ENCODE peak calls at places on chromosomes 4 and X, in eight cellular contexts. E is adrenal gland, X is esophagus squamous epithelium, V is IMR-90, P is A549, F is testis, U is esophagus muscularis mucosa, I is tibial nerve. S is an unnamed sample.
A peak's percentile ranks its signal among the peaks of the same experiment; 100 is the strongest.

GRCh38 chr4:100063355-100063754 is 113.3 kb upstream of the H2AZ1 start:
- DNase-seq in I (no peak), V (peak; percentile 24), X (no peak), F (no peak), P (peak; percentile 18), U (no peak), E (no peak), S (no peak)

GRCh38 chr4:141702472-141703182 is 66.2 kb downstream of the IL15 start:
- DNase-seq in E (peak; percentile 21), F (no peak), U (no peak), V (peak; percentile 49), P (no peak), I (no peak), X (no peak), S (peak; percentile 8)

GRCh38 chr4:173766231-173766630 is 236.2 kb upstream of the HAND2 start:
- DNase-seq in V (peak; percentile 19), F (no peak), U (no peak), I (no peak), X (no peak), P (no peak), E (no peak), S (no peak)

GRCh38 chrX:41238543-41238942 is 95.4 kb upstream of the DDX3X start:
- DNase-seq in V (peak; percentile 76), P (peak; percentile 14), I (no peak), E (no peak), F (no peak), X (no peak), U (no peak), S (peak; percentile 74)

GRCh38 chr4:122689972-122690371 is 42.5 kb upstream of the BBS12 start:
- DNase-seq in I (no peak), E (no peak), V (no peak), F (no peak), X (no peak), P (no peak), U (no peak), S (no peak)

GRCh38 chr4:7721984-7722551 is 217.6 kb downstream of the AFAP1 start:
- DNase-seq in F (no peak), X (no peak), V (no peak), E (peak; percentile 26), U (no peak), I (no peak), P (peak; percentile 40), S (no peak)

GRCh38 chrX:55187281-55187680 is 32.9 kb upstream of the PAGE5 start:
- DNase-seq in X (no peak), V (no peak), E (peak; percentile 68), F (no peak), I (no peak), U (no peak), P (no peak), S (no peak)

GRCh38 chr4:179124957-179125356 is 1682.7 kb upstream of the AGA start:
- DNase-seq in P (no peak), U (no peak), V (no peak), I (no peak), F (no peak), E (no peak), X (no peak), S (no peak)

GRCh38 chrX:38878674-38879375 is 77.6 kb downstream of the MID1IP1 start:
- DNase-seq in F (no peak), E (no peak), U (no peak), X (no peak), P (no peak), I (no peak), V (no peak), S (peak; percentile 17)

GRCh38 chr4:151658959-151659593 is 101.7 kb downstream of the GATB start:
- DNase-seq in V (peak; percentile 67), U (peak; percentile 87), F (no peak), P (no peak), X (no peak), E (no peak), I (no peak), S (no peak)

GRCh38 chrX:101291204-101291603 is at the start of gene TAF7L:
- DNase-seq in E (peak; percentile 0), I (no peak), P (no peak), F (peak; percentile 63), U (no peak), V (no peak), X (no peak), S (no peak)

GRCh38 chr4:142959156-142959555 is 113.1 kb upstream of the INPP4B start:
- DNase-seq in U (no peak), I (no peak), E (no peak), V (no peak), X (no peak), F (no peak), P (no peak), S (no peak)

GRCh38 chr4:5412296-5412695 is 296.1 kb downstream of the EVC2 start:
- DNase-seq in P (no peak), F (no peak), E (no peak), V (no peak), U (no peak), X (no peak), I (no peak), S (no peak)

GRCh38 chr4:99664703-99665102 is 7.1 kb upstream of the C4orf54 start:
- DNase-seq in X (no peak), U (no peak), F (no peak), I (no peak), E (no peak), P (no peak), V (no peak), S (no peak)

GRCh38 chrX:116267511-116268040 is 97.0 kb downstream of the AGTR2 start:
- DNase-seq in F (no peak), X (no peak), P (no peak), V (no peak), I (no peak), U (no peak), E (no peak), S (no peak)

GRCh38 chr4:21327976-21328700 is 620.4 kb downstream of the KCNIP4 start:
- DNase-seq in E (no peak), F (no peak), X (no peak), I (no peak), P (no peak), U (no peak), V (no peak), S (no peak)

GRCh38 chr4:63901311-63901710 is 507.9 kb downstream of the TECRL start:
- DNase-seq in P (no peak), X (no peak), I (no peak), U (no peak), E (no peak), F (no peak), V (no peak), S (no peak)

GRCh38 chr4:1290165-1290977 is 680 bp downstream of the MAEA start:
- DNase-seq in E (peak; percentile 69), P (peak; percentile 10), F (peak; percentile 38), V (peak; percentile 4), X (no peak), U (no peak), I (no peak), S (peak; percentile 51)

GRCh38 chrX:107775000-107775733 is 420 bp downstream of the TSC22D3 start:
- DNase-seq in I (no peak), P (no peak), F (no peak), V (no peak), E (peak; percentile 11), X (no peak), U (no peak), S (no peak)
- TF ChIP-seq CTCF in I (no peak), P (no peak), F (no peak), V (no peak), E (no peak), X (no peak), U (no peak), S (no peak)

GRCh38 chrX:107700802-107701201 is 72.5 kb downstream of the PRPS1 start:
- DNase-seq in P (no peak), I (no peak), U (no peak), E (no peak), X (no peak), V (no peak), F (no peak), S (no peak)

GRCh38 chrX:107699611-107700010 is 71.3 kb downstream of the PRPS1 start:
- DNase-seq in F (no peak), V (no peak), E (no peak), X (no peak), U (no peak), P (no peak), I (no peak), S (no peak)

GRCh38 chrX:107704181-107704580 is 71.4 kb downstream of the TSC22D3 start:
- DNase-seq in F (no peak), E (no peak), P (no peak), V (no peak), U (no peak), X (no peak), I (no peak), S (no peak)

GRCh38 chrX:107701493-107702121 is 73.3 kb downstream of the PRPS1 start:
- DNase-seq in X (no peak), V (no peak), P (no peak), U (no peak), F (no peak), I (no peak), E (no peak), S (peak; percentile 77)

DNA sequence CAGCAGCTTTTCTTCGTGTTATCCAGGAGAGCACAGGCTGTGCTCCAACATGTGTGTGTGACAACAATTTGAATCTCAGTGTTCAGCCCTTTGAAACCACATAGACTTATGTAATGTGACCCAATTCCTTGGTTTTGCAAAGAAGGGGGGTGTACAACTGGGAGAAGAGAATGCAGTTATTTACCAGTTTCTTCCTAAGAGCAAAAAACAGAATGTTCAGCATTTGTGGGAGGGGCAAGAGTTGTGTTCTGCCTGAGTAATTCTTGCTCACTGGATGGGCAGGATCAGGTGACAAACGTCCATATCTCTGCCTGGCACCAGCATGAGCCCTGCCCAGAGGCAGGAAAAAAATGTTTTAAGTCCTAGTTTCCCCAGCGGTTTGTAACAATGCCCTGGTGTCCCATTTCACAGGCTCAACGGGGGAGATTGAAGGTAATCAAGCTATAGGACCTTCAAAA is 72.0 kb downstream of the PRPS1 start:
- DNase-seq in V (no peak), I (peak; percentile 64), U (no peak), X (no peak), F (peak; percentile 57), P (no peak), E (peak; percentile 73), S (peak; percentile 43)
- TF ChIP-seq POLR2A in V (no peak), I (peak; percentile 48), U (no peak), X (peak; percentile 5), F (no peak), P (no peak), E (no peak), S (no peak)

GRCh38 chrX:127037179-127037578 is 217.7 kb downstream of the PRR32 start:
- DNase-seq in E (peak; percentile 25), I (no peak), P (no peak), X (no peak), U (no peak), F (no peak), V (no peak), S (no peak)

GRCh38 chrX:127038065-127038464 is 218.5 kb downstream of the PRR32 start:
- DNase-seq in F (no peak), V (no peak), I (no peak), E (no peak), X (no peak), U (no peak), P (peak; percentile 0), S (peak; percentile 18)
- TF ChIP-seq CTCF in F (no peak), V (no peak), I (peak; percentile 10), E (peak; percentile 57), X (peak; percentile 13), U (peak; percentile 29), P (no peak), S (peak; percentile 5)

GRCh38 chr4:38857354-38858096 is 908 bp upstream of the TLR6 start:
- DNase-seq in X (peak; percentile 12), V (peak; percentile 94), U (no peak), I (peak; percentile 47), F (no peak), P (peak; percentile 88), E (peak; percentile 69), S (peak; percentile 97)
- TF ChIP-seq POLR2A in X (peak; percentile 47), V (peak; percentile 63), U (no peak), I (peak; percentile 13), F (no peak), P (no peak), E (no peak), S (no peak)

GRCh38 chrX:131752493-131753198 is 208.8 kb downstream of the OR13H1 start:
- DNase-seq in U (no peak), I (no peak), X (peak; percentile 6), P (peak; percentile 92), E (no peak), F (no peak), V (peak; percentile 88), S (no peak)
- TF ChIP-seq CTCF in U (no peak), I (peak; percentile 34), X (no peak), P (peak; percentile 50), E (no peak), F (no peak), V (peak; percentile 58), S (no peak)